ENCODE peak calls at places on chromosomes 4 and X, in six cellular contexts. P is SK-N-SH, U is neural progenitor cell, J is hepatocyte, Y is MM.1S, Z is HCT116. A is an unnamed sample.

GRCh38 chr4:140102406-140102805 is 51.6 kb downstream of the MAML3 start:
- DNase-seq in Y (no peak), J (no peak), Z (no peak), U (no peak), P (no peak), A (no peak)

GRCh38 chr4:183081116-183081469 is 18.0 kb upstream of the WWC2 start:
- DNase-seq in U (no peak), Z (no peak), Y (no peak), J (no peak), P (no peak), A (no peak)

GRCh38 chrX:115625577-115626301 is 64.8 kb downstream of the PLS3 start:
- DNase-seq in P (no peak), Y (no peak), J (no peak), Z (no peak), U (peak), A (no peak)

GRCh38 chr4:114563536-114564315 is 34.9 kb upstream of the UGT8 start:
- DNase-seq in Z (no peak), Y (no peak), P (no peak), J (peak), U (no peak), A (no peak)

GRCh38 chr4:14726441-14727405 is 275.6 kb upstream of the CPEB2 start:
- DNase-seq in Y (peak), U (no peak), J (no peak), Z (no peak), P (no peak), A (no peak)

GRCh38 chr4:79237836-79238235 is 88.0 kb downstream of the NAA11 start:
- DNase-seq in U (peak), Y (no peak), J (no peak), Z (no peak), P (no peak), A (no peak)

GRCh38 chrX:39309721-39310152 is 508.5 kb downstream of the MID1IP1 start:
- DNase-seq in Z (no peak), U (no peak), Y (no peak), P (peak), J (peak), A (no peak)

GRCh38 chr4:45155081-45155777 is 428.9 kb upstream of the GNPDA2 start:
- DNase-seq in U (peak), J (no peak), Z (no peak), P (no peak), Y (no peak), A (no peak)

GRCh38 chr4:52869196-52869595 is 7.1 kb downstream of the RASL11B start:
- DNase-seq in J (peak), Z (no peak), U (no peak), Y (no peak), P (peak), A (no peak)

GRCh38 chrX:152821145-152821765 is 9.3 kb downstream of the CETN2 start:
- DNase-seq in U (peak), J (peak), Y (peak), Z (peak), P (peak), A (peak)

GRCh38 chr4:48787031-48787430 is 7.0 kb upstream of the FRYL start:
- DNase-seq in Z (no peak), Y (no peak), U (peak), P (no peak), J (no peak), A (peak)

GRCh38 chrX:78104447-78105176 is 564 bp downstream of the PGK1 start:
- DNase-seq in Y (peak), U (peak), Z (no peak), J (peak), P (peak), A (peak)

DNA sequence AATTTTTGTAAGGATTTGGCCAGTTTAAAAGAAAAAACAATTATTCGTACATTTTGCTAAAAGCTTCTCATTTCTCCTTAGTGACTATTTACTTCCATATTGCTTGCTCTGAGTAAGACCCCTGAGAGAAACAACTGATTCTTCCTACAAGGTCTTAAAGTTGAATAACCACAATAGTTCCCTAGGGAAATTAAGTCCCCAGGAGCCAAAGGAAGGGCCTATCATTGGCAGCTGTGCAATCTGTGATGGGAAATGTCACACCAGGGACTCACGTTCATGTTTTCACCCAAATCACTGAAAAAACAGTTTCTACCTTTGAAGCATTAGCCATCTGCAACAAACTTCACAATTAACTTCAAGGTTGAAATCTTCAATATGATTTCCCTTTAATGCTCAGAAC is 66.7 kb downstream of the JADE1 start:
- DNase-seq in Y (no peak), J (no peak), P (no peak), U (no peak), Z (no peak), A (no peak)
- TF ChIP-seq EZH2phosphoT487 in Y (no peak), J (no peak), P (no peak), U (no peak), Z (no peak), A (no peak)

GRCh38 chrX:74422576-74423288 is 1.4 kb downstream of the SLC16A2 start:
- DNase-seq in U (peak), Z (no peak), P (peak), Y (no peak), J (peak), A (no peak)

GRCh38 chrX:74420194-74421035 is 878 bp upstream of the SLC16A2 start:
- DNase-seq in P (peak), Z (no peak), J (peak), Y (no peak), U (peak), A (no peak)

GRCh38 chrX:74423289-74423985 is 2.1 kb downstream of the SLC16A2 start:
- DNase-seq in Z (no peak), U (no peak), P (no peak), Y (no peak), J (no peak), A (no peak)

GRCh38 chrX:74421181-74422028 is at the start of gene SLC16A2:
- DNase-seq in Z (no peak), Y (peak), J (peak), P (peak), U (peak), A (no peak)

GRCh38 chrX:74422029-74422352 is 698 bp downstream of the SLC16A2 start:
- DNase-seq in Y (no peak), Z (no peak), U (no peak), J (no peak), P (peak), A (no peak)
- TF ChIP-seq CTCF in Y (no peak), Z (no peak), U (no peak), J (no peak), P (no peak), A (no peak)

DNA sequence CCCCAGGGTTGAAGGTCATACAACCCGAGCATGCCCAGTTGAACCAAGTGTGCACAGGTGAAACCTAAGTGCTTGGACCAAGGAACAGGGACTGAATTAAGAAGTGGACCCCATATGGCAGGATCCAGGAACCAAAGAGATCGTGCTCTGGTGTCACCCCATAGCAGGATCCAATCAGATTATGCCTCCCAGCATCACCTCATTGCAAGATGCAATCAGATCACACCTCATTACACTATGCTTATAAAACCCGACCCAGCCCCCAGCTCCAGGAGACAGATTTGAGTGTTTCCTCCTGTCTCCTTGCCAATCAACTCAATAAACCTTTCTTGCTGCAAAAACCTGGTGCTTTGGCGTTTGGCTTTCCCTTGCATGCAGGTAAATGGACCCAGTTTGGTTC is 37.6 kb downstream of the EFHC2 start:
- DNase-seq in U (no peak), J (peak), Z (no peak), P (no peak), Y (no peak), A (no peak)
- TF ChIP-seq EZH2phosphoT487 in U (no peak), J (no peak), Z (no peak), P (no peak), Y (no peak), A (no peak)

GRCh38 chrX:7828594-7828993 is 14.4 kb upstream of the VCX start:
- DNase-seq in Z (no peak), J (peak), P (no peak), U (peak), Y (no peak), A (peak)
- TF ChIP-seq CTCF in Z (peak), J (peak), P (peak), U (peak), Y (no peak), A (peak)

GRCh38 chr4:31741321-31741720 is 1021.2 kb downstream of the PCDH7 start:
- DNase-seq in Z (no peak), J (no peak), U (no peak), P (no peak), Y (no peak), A (no peak)

DNA sequence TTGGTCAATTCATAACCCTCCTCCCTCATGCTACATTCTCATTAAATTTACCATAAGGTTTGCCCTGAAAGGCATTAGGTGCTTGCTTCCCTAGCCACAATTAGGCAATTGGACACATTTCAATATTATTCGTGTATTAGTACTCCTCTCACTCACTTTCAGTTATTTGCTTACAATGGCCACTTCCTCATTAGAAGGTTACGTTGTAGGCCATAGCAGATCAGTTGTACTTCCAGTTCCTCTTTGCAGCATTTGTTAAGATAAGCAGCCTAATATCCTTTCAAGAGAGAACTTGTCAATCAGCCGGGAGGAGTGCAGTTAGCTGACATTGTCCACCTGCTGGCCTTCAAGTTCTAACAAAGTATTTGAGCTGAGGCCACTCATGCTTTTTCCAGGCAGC is 1017.2 kb downstream of the PCDH7 start:
- DNase-seq in Y (peak), P (no peak), Z (no peak), J (no peak), U (no peak), A (peak)
- TF ChIP-seq EZH2phosphoT487 in Y (no peak), P (no peak), Z (no peak), J (no peak), U (no peak), A (no peak)

GRCh38 chr4:6043843-6044242 is 25.6 kb upstream of the C4orf50 start:
- DNase-seq in U (no peak), Z (no peak), P (no peak), J (no peak), Y (no peak), A (no peak)
- TF ChIP-seq CTCF in U (no peak), Z (no peak), P (no peak), J (no peak), Y (no peak), A (no peak)

DNA sequence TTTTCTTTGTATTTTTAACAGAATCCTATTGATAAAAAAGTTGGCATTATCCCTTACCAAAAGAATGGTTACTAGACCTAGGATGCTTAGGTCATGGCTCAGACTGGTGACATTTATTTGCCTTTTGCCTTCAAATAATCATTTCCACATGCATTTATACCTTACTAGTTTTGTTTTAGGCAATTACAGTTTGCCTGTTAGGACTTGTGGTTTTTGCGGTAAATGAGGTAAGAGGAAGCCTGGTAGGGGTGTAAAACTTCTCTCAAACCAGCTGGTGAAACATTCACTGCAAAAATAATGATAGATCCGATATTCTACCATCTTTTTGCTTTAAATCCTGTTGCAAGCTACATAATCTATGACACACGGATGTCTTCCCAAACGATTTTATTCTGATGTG is 12.1 kb downstream of the LAMP2 start:
- DNase-seq in Z (no peak), P (no peak), U (no peak), Y (peak), J (no peak), A (peak)
- TF ChIP-seq EZH2phosphoT487 in Z (no peak), P (no peak), U (no peak), Y (no peak), J (no peak), A (no peak)

GRCh38 chr4:21507439-21507838 is 441.1 kb downstream of the KCNIP4 start:
- DNase-seq in U (peak), J (no peak), Z (no peak), Y (peak), P (peak), A (peak)
- TF ChIP-seq CTCF in U (peak), J (peak), Z (peak), Y (peak), P (peak), A (peak)